ENCODE peak calls at places on chromosomes 5 and 9, in four cellular contexts. A is cardiac muscle cell, Y is lower lobe of right lung, T is foreskin fibroblast. Q is an unnamed sample.

GRCh38 chr5:138274189-138274853 is at the start of gene GFRA3:
- DNase-seq in Y (no peak), A (peak; percentile 30), T (no peak), Q (peak; percentile 58)

GRCh38 chr5:90561766-90562165 is 3.2 kb downstream of the ADGRV1 start:
- DNase-seq in T (no peak), A (no peak), Y (no peak), Q (no peak)

GRCh38 chr5:179840766-179841165 is 17.9 kb downstream of the MRNIP start:
- DNase-seq in T (no peak), A (no peak), Y (peak; percentile 41), Q (no peak)

GRCh38 chr9:95778957-95779356 is 96.5 kb upstream of the ERCC6L2 start:
- DNase-seq in Y (no peak), T (peak; percentile 77), A (peak; percentile 88), Q (no peak)

GRCh38 chr9:104746798-104747197 is 685 bp upstream of the NIPSNAP3A start:
- DNase-seq in Y (no peak), T (no peak), A (no peak), Q (no peak)

GRCh38 chr5:117414926-117415325 is 840.3 kb upstream of the SEMA6A start:
- DNase-seq in A (peak; percentile 23), T (no peak), Y (no peak), Q (no peak)

GRCh38 chr9:801399-802071 is 40.0 kb upstream of the DMRT1 start:
- DNase-seq in A (peak; percentile 78), Y (no peak), T (peak; percentile 8), Q (no peak)

GRCh38 chr9:114696814-114697544 is 15.0 kb upstream of the TEX48 start:
- DNase-seq in T (no peak), A (no peak), Y (no peak), Q (peak; percentile 71)

GRCh38 chr5:159792180-159792579 is 124.1 kb upstream of the ADRA1B start:
- DNase-seq in T (no peak), Y (no peak), A (no peak), Q (no peak)

GRCh38 chr5:58459276-58459859 is 518 bp downstream of the PLK2 start:
- DNase-seq in T (no peak), Y (peak; percentile 59), A (peak; percentile 57), Q (peak; percentile 7)

GRCh38 chr5:17228833-17229291 is 11.4 kb downstream of the BASP1 start:
- DNase-seq in A (peak; percentile 65), T (peak; percentile 18), Y (no peak), Q (peak; percentile 26)

GRCh38 chr5:172150514-172151425 is 37.3 kb downstream of the STK10 start:
- DNase-seq in Y (peak; percentile 88), T (peak; percentile 45), A (peak; percentile 45), Q (peak; percentile 68)

GRCh38 chr9:27503623-27504022 is 20.5 kb upstream of the IFNK start:
- DNase-seq in A (no peak), Y (no peak), T (no peak), Q (no peak)

GRCh38 chr5:63247651-63248050 is 669.0 kb downstream of the LRRC70 start:
- DNase-seq in A (no peak), T (no peak), Y (no peak), Q (no peak)

GRCh38 chr5:88675159-88675757 is 207.7 kb downstream of the MEF2C start:
- DNase-seq in A (no peak), Y (no peak), T (no peak), Q (no peak)

GRCh38 chr9:6711403-6711802 is 46.4 kb upstream of the KDM4C start:
- DNase-seq in A (peak; percentile 27), T (peak; percentile 32), Y (no peak), Q (no peak)

GRCh38 chr5:10499776-10500175 is 58.1 kb downstream of the ROPN1L start:
- DNase-seq in T (no peak), Y (no peak), A (no peak), Q (no peak)

GRCh38 chr5:39494534-39494933 is 69.8 kb upstream of the DAB2 start:
- DNase-seq in Y (no peak), A (no peak), T (no peak), Q (no peak)

GRCh38 chr5:24363789-24364534 is 280.8 kb downstream of the CDH10 start:
- DNase-seq in A (no peak), Y (no peak), T (no peak), Q (no peak)

GRCh38 chr5:169717298-169717697 is 80.2 kb downstream of the DOCK2 start:
- DNase-seq in A (peak; percentile 86), Y (no peak), T (peak; percentile 71), Q (no peak)

GRCh38 chr9:16688814-16689213 is 181.7 kb downstream of the BNC2 start:
- DNase-seq in T (no peak), A (peak; percentile 24), Y (no peak), Q (no peak)

GRCh38 chr5:118557103-118557805 is 431.1 kb downstream of the DTWD2 start:
- DNase-seq in Y (no peak), T (peak; percentile 34), A (peak; percentile 3), Q (no peak)

GRCh38 chr9:87140605-87141109 is 193.4 kb upstream of the GAS1 start:
- DNase-seq in Y (no peak), T (no peak), A (no peak), Q (no peak)

GRCh38 chr5:179195561-179196419 is 135.6 kb downstream of the ZNF354C start:
- DNase-seq in T (peak; percentile 16), A (no peak), Y (peak; percentile 41), Q (no peak)

GRCh38 chr5:171314728-171315385 is 5.8 kb downstream of the TLX3 start:
- DNase-seq in A (peak; percentile 47), Y (no peak), T (no peak), Q (no peak)

GRCh38 chr5:177071671-177072385 is 14.9 kb upstream of the FGFR4 start:
- DNase-seq in A (peak; percentile 87), Y (no peak), T (peak; percentile 75), Q (peak; percentile 72)

GRCh38 chr5:11069041-11069440 is 308.0 kb upstream of the DAP start:
- DNase-seq in A (no peak), Y (no peak), T (no peak), Q (no peak)

GRCh38 chr5:54224083-54224836 is 86.1 kb downstream of the ARL15 start:
- DNase-seq in A (peak; percentile 29), Y (no peak), T (no peak), Q (no peak)

GRCh38 chr9:89660286-89660685 is 55.5 kb downstream of the GADD45G start:
- DNase-seq in Y (no peak), A (no peak), T (no peak), Q (no peak)

GRCh38 chr9:36401179-36401740 is 1.2 kb upstream of the RNF38 start:
- DNase-seq in T (peak; percentile 78), A (peak; percentile 83), Y (no peak), Q (peak; percentile 94)

GRCh38 chr5:122845253-122846050 is at the start of gene SNX24:
- DNase-seq in A (peak; percentile 78), Y (peak; percentile 92), T (peak; percentile 67), Q (peak; percentile 90)

GRCh38 chr5:152701305-152701704 is 296.2 kb upstream of the NMUR2 start:
- DNase-seq in Y (no peak), T (no peak), A (no peak), Q (no peak)

GRCh38 chr5:122152266-122152900 is 23.0 kb downstream of the ZNF474 start:
- DNase-seq in A (peak; percentile 47), Y (no peak), T (no peak), Q (no peak)

DNA sequence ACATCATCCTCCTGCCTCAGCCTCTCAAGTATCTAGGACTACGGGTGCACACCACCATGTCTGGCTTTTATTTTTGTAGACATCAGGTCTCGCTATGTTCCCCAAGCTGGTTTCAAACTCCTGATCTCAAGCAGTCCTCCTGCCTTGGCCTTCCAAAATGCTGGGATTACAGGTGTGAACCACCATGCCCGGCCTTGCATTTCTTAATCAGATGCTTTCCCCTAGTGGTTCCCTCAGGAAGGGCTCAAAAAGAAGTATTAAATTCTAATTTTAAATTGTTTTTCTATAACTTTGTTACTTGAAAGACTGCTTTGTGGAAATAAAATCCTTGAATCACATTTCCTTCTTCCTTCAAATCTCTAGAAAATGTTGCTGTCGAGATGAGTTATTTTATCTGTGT is 79.5 kb upstream of the ROR2 start:
- DNase-seq in T (no peak), A (no peak), Y (no peak), Q (no peak)
- TF ChIP-seq CTCF in T (peak; percentile 13), A (peak; percentile 14), Y (no peak), Q (no peak)

GRCh38 chr9:23492126-23493002 is 333.7 kb downstream of the ELAVL2 start:
- DNase-seq in T (no peak), Y (no peak), A (peak; percentile 30), Q (peak; percentile 26)
- TF ChIP-seq CTCF in T (peak; percentile 7), Y (peak; percentile 51), A (peak; percentile 28), Q (peak; percentile 20)

DNA sequence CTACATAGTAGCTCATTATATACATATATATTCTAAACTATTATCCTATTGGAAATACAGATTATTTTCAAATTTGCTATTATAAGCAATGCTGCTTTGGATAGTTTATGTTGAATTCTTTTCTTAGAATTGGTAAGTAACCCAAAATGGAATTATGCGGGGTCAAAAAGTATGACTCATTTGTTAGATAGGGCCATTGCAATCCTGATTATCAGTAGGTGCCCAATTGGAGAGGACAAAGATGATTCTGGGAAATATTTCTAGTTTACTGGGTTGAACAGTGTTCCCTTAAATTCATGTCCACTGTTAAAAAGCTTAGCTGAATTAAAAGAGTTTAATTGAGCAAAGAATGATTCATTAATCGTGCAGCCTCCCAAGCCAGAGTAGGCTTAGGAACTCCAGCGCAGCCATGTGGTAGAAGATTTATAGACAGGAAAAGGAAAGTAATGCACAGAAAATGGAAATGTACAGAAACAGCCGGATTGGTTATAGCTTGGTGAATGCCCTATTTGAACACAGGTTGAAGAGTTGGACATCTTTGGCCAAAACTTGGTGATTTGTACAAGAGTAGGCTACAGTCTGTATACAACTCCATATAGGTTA is 81.8 kb downstream of the GDNF start:
- DNase-seq in T (no peak), A (peak; percentile 32), Y (no peak), Q (no peak)
- TF ChIP-seq CTCF in T (no peak), A (peak; percentile 31), Y (no peak), Q (no peak)

GRCh38 chr9:121641228-121641611 is 10.2 kb upstream of the DAB2IP start:
- DNase-seq in Y (no peak), T (no peak), A (no peak), Q (no peak)
- TF ChIP-seq CTCF in Y (no peak), T (no peak), A (no peak), Q (no peak)

DNA sequence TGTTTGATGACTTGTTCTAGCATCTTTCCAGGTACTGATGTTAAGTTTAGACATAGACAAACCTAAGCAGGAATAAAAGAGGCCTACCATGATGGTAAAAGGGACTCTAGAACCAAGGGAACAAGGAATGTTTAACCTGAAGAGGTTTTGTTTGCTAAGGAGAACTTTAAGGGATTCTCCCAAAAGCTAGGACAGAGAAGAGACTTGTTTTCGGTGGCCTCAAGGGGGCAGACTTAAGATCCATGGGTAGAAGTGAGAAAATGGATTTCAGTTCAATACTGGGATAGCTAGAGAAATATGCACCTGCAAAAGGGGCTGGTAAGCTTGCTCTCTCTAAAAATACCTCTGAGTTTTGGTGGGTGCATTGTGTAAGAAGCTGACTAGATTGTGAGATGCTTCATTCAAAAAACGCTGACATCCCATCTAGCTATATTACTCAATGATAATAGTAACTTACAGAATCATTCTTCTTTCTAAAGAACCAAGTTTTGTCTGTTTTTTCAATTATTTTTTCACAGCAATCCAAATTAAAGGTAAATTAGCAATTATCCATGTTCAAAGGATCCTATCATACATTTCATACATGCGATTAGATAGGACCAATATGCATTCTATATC is 5.5 kb upstream of the ADRB2 start:
- DNase-seq in A (peak; percentile 56), Y (no peak), T (no peak), Q (no peak)
- TF ChIP-seq CTCF in A (peak; percentile 71), Y (peak; percentile 67), T (peak; percentile 68), Q (peak; percentile 44)

GRCh38 chr9:20611751-20612287 is 10.5 kb downstream of the MLLT3 start:
- DNase-seq in Y (no peak), A (peak; percentile 83), T (peak; percentile 68), Q (no peak)
- TF ChIP-seq CTCF in Y (peak; percentile 45), A (peak; percentile 59), T (peak; percentile 38), Q (no peak)

Q was measured in GM20000.